ENCODE peak calls at places on chromosomes 7 and 10, in eight cellular contexts. One of them, this sample, is unnamed.

GRCh38 chr7:101814996-101815825 is 2.2 kb upstream of the CUX1 start:
- DNase-seq in activated T-cell treated with anti-CD3 and anti-CD28 coated beads for 1 hour: peak
- DNase-seq in heart left ventricle: peak
- DNase-seq in T-helper 1 cell: peak
- DNase-seq in memory B cell: peak
- DNase-seq in C1 segment of cervical spinal cord: peak
- DNase-seq in posterior cingulate gyrus: peak
- DNase-seq in A172: no peak
- DNase-seq in this sample: peak

GRCh38 chr10:11215468-11215867 is 197.8 kb downstream of the CELF2 start:
- DNase-seq in C1 segment of cervical spinal cord: no peak
- DNase-seq in heart left ventricle: no peak
- DNase-seq in activated T-cell treated with anti-CD3 and anti-CD28 coated beads for 1 hour: no peak
- DNase-seq in A172: no peak
- DNase-seq in posterior cingulate gyrus: no peak
- DNase-seq in T-helper 1 cell: no peak
- DNase-seq in memory B cell: no peak
- DNase-seq in this sample: no peak

GRCh38 chr10:103241262-103242011 is 4.2 kb upstream of the RPEL1 start:
- DNase-seq in posterior cingulate gyrus: peak
- DNase-seq in A172: peak
- DNase-seq in memory B cell: no peak
- DNase-seq in C1 segment of cervical spinal cord: peak
- DNase-seq in activated T-cell treated with anti-CD3 and anti-CD28 coated beads for 1 hour: no peak
- DNase-seq in heart left ventricle: no peak
- DNase-seq in T-helper 1 cell: no peak
- DNase-seq in this sample: peak

GRCh38 chr10:69757553-69758309 is 44.0 kb upstream of the COL13A1 start:
- DNase-seq in A172: peak
- DNase-seq in activated T-cell treated with anti-CD3 and anti-CD28 coated beads for 1 hour: no peak
- DNase-seq in posterior cingulate gyrus: peak
- DNase-seq in T-helper 1 cell: no peak
- DNase-seq in memory B cell: no peak
- DNase-seq in heart left ventricle: peak
- DNase-seq in C1 segment of cervical spinal cord: no peak
- DNase-seq in this sample: peak

GRCh38 chr7:73823873-73824597 is 6.8 kb upstream of the CLDN4 start:
- DNase-seq in activated T-cell treated with anti-CD3 and anti-CD28 coated beads for 1 hour: no peak
- DNase-seq in C1 segment of cervical spinal cord: no peak
- DNase-seq in heart left ventricle: no peak
- DNase-seq in A172: no peak
- DNase-seq in posterior cingulate gyrus: no peak
- DNase-seq in T-helper 1 cell: no peak
- DNase-seq in memory B cell: no peak
- DNase-seq in this sample: no peak

GRCh38 chr10:30637881-30638467 is 8.4 kb upstream of the LYZL2 start:
- DNase-seq in C1 segment of cervical spinal cord: no peak
- DNase-seq in T-helper 1 cell: no peak
- DNase-seq in memory B cell: no peak
- DNase-seq in posterior cingulate gyrus: no peak
- DNase-seq in A172: peak
- DNase-seq in heart left ventricle: no peak
- DNase-seq in activated T-cell treated with anti-CD3 and anti-CD28 coated beads for 1 hour: no peak
- DNase-seq in this sample: no peak

GRCh38 chr10:131841669-131842139 is 59.1 kb upstream of the PPP2R2D start:
- DNase-seq in T-helper 1 cell: no peak
- DNase-seq in memory B cell: no peak
- DNase-seq in heart left ventricle: no peak
- DNase-seq in activated T-cell treated with anti-CD3 and anti-CD28 coated beads for 1 hour: no peak
- DNase-seq in A172: no peak
- DNase-seq in posterior cingulate gyrus: peak
- DNase-seq in C1 segment of cervical spinal cord: no peak
- DNase-seq in this sample: no peak

GRCh38 chr7:21946228-21946709 is 570 bp upstream of the CDCA7L start:
- DNase-seq in T-helper 1 cell: no peak
- DNase-seq in heart left ventricle: no peak
- DNase-seq in memory B cell: no peak
- DNase-seq in activated T-cell treated with anti-CD3 and anti-CD28 coated beads for 1 hour: no peak
- DNase-seq in C1 segment of cervical spinal cord: no peak
- DNase-seq in A172: peak
- DNase-seq in posterior cingulate gyrus: no peak
- DNase-seq in this sample: no peak

GRCh38 chr7:30906520-30907240 is 5.0 kb upstream of the AQP1 start:
- DNase-seq in T-helper 1 cell: no peak
- DNase-seq in memory B cell: no peak
- DNase-seq in posterior cingulate gyrus: no peak
- DNase-seq in A172: peak
- DNase-seq in activated T-cell treated with anti-CD3 and anti-CD28 coated beads for 1 hour: no peak
- DNase-seq in C1 segment of cervical spinal cord: no peak
- DNase-seq in heart left ventricle: no peak
- DNase-seq in this sample: no peak

GRCh38 chr10:29642996-29643395 is 8.2 kb upstream of the SVIL start:
- DNase-seq in posterior cingulate gyrus: no peak
- DNase-seq in heart left ventricle: peak
- DNase-seq in C1 segment of cervical spinal cord: no peak
- DNase-seq in T-helper 1 cell: no peak
- DNase-seq in memory B cell: no peak
- DNase-seq in activated T-cell treated with anti-CD3 and anti-CD28 coated beads for 1 hour: no peak
- DNase-seq in A172: no peak
- DNase-seq in this sample: no peak

GRCh38 chr10:78802866-78803265 is 265.9 kb upstream of the ZMIZ1 start:
- DNase-seq in posterior cingulate gyrus: no peak
- DNase-seq in activated T-cell treated with anti-CD3 and anti-CD28 coated beads for 1 hour: no peak
- DNase-seq in T-helper 1 cell: no peak
- DNase-seq in C1 segment of cervical spinal cord: no peak
- DNase-seq in A172: no peak
- DNase-seq in memory B cell: no peak
- DNase-seq in heart left ventricle: peak
- DNase-seq in this sample: no peak

GRCh38 chr7:141700291-141700847 is 1.6 kb downstream of the DENND11 start:
- DNase-seq in A172: no peak
- DNase-seq in T-helper 1 cell: no peak
- DNase-seq in memory B cell: no peak
- DNase-seq in heart left ventricle: no peak
- DNase-seq in posterior cingulate gyrus: no peak
- DNase-seq in C1 segment of cervical spinal cord: no peak
- DNase-seq in activated T-cell treated with anti-CD3 and anti-CD28 coated beads for 1 hour: no peak
- DNase-seq in this sample: no peak

GRCh38 chr7:76262683-76263402 is 39.6 kb upstream of the HSPB1 start:
- DNase-seq in C1 segment of cervical spinal cord: peak
- DNase-seq in activated T-cell treated with anti-CD3 and anti-CD28 coated beads for 1 hour: no peak
- DNase-seq in posterior cingulate gyrus: peak
- DNase-seq in memory B cell: no peak
- DNase-seq in T-helper 1 cell: no peak
- DNase-seq in heart left ventricle: peak
- DNase-seq in A172: peak
- DNase-seq in this sample: peak

GRCh38 chr7:132652507-132652906 is 76.2 kb upstream of the PLXNA4 start:
- DNase-seq in T-helper 1 cell: no peak
- DNase-seq in posterior cingulate gyrus: no peak
- DNase-seq in C1 segment of cervical spinal cord: no peak
- DNase-seq in A172: no peak
- DNase-seq in heart left ventricle: no peak
- DNase-seq in activated T-cell treated with anti-CD3 and anti-CD28 coated beads for 1 hour: no peak
- DNase-seq in memory B cell: no peak
- DNase-seq in this sample: no peak

GRCh38 chr10:43885252-43885651 is 236.6 kb upstream of the ZNF32 start:
- DNase-seq in heart left ventricle: no peak
- DNase-seq in activated T-cell treated with anti-CD3 and anti-CD28 coated beads for 1 hour: no peak
- DNase-seq in A172: no peak
- DNase-seq in C1 segment of cervical spinal cord: no peak
- DNase-seq in T-helper 1 cell: no peak
- DNase-seq in memory B cell: no peak
- DNase-seq in posterior cingulate gyrus: no peak
- DNase-seq in this sample: no peak

GRCh38 chr7:68720722-68721121 is 877.6 kb upstream of the AUTS2 start:
- DNase-seq in C1 segment of cervical spinal cord: no peak
- DNase-seq in A172: peak
- DNase-seq in T-helper 1 cell: no peak
- DNase-seq in memory B cell: no peak
- DNase-seq in activated T-cell treated with anti-CD3 and anti-CD28 coated beads for 1 hour: no peak
- DNase-seq in heart left ventricle: no peak
- DNase-seq in posterior cingulate gyrus: no peak
- DNase-seq in this sample: no peak

GRCh38 chr7:51613911-51614344 is 297.3 kb upstream of the COBL start:
- DNase-seq in A172: no peak
- DNase-seq in C1 segment of cervical spinal cord: no peak
- DNase-seq in T-helper 1 cell: no peak
- DNase-seq in posterior cingulate gyrus: no peak
- DNase-seq in heart left ventricle: no peak
- DNase-seq in activated T-cell treated with anti-CD3 and anti-CD28 coated beads for 1 hour: no peak
- DNase-seq in memory B cell: no peak
- DNase-seq in this sample: no peak

GRCh38 chr7:2049111-2049781 is 183.5 kb downstream of the MAD1L1 start:
- DNase-seq in C1 segment of cervical spinal cord: no peak
- DNase-seq in posterior cingulate gyrus: no peak
- DNase-seq in activated T-cell treated with anti-CD3 and anti-CD28 coated beads for 1 hour: no peak
- DNase-seq in memory B cell: no peak
- DNase-seq in heart left ventricle: peak
- DNase-seq in A172: no peak
- DNase-seq in T-helper 1 cell: no peak
- DNase-seq in this sample: no peak

GRCh38 chr10:104937528-104937927 is 296.4 kb downstream of the SORCS3 start:
- DNase-seq in A172: peak
- DNase-seq in heart left ventricle: no peak
- DNase-seq in memory B cell: no peak
- DNase-seq in posterior cingulate gyrus: no peak
- DNase-seq in T-helper 1 cell: no peak
- DNase-seq in activated T-cell treated with anti-CD3 and anti-CD28 coated beads for 1 hour: no peak
- DNase-seq in C1 segment of cervical spinal cord: no peak
- DNase-seq in this sample: no peak

GRCh38 chr7:137469191-137469811 is 125.8 kb upstream of the PTN start:
- DNase-seq in memory B cell: no peak
- DNase-seq in activated T-cell treated with anti-CD3 and anti-CD28 coated beads for 1 hour: no peak
- DNase-seq in posterior cingulate gyrus: no peak
- DNase-seq in C1 segment of cervical spinal cord: no peak
- DNase-seq in heart left ventricle: no peak
- DNase-seq in T-helper 1 cell: no peak
- DNase-seq in A172: no peak
- DNase-seq in this sample: no peak

GRCh38 chr7:138869353-138869752 is 71.4 kb upstream of the ATP6V0A4 start:
- DNase-seq in heart left ventricle: no peak
- DNase-seq in activated T-cell treated with anti-CD3 and anti-CD28 coated beads for 1 hour: no peak
- DNase-seq in A172: no peak
- DNase-seq in memory B cell: no peak
- DNase-seq in posterior cingulate gyrus: no peak
- DNase-seq in T-helper 1 cell: no peak
- DNase-seq in C1 segment of cervical spinal cord: no peak
- DNase-seq in this sample: no peak

GRCh38 chr10:111650088-111650487 is 533.5 kb downstream of the GPAM start:
- DNase-seq in A172: no peak
- DNase-seq in C1 segment of cervical spinal cord: no peak
- DNase-seq in memory B cell: no peak
- DNase-seq in heart left ventricle: no peak
- DNase-seq in activated T-cell treated with anti-CD3 and anti-CD28 coated beads for 1 hour: no peak
- DNase-seq in T-helper 1 cell: no peak
- DNase-seq in posterior cingulate gyrus: no peak
- DNase-seq in this sample: no peak

GRCh38 chr10:27713906-27714305 is 31.7 kb downstream of the MKX start:
- DNase-seq in T-helper 1 cell: no peak
- DNase-seq in heart left ventricle: no peak
- DNase-seq in activated T-cell treated with anti-CD3 and anti-CD28 coated beads for 1 hour: no peak
- DNase-seq in memory B cell: no peak
- DNase-seq in C1 segment of cervical spinal cord: no peak
- DNase-seq in A172: no peak
- DNase-seq in posterior cingulate gyrus: no peak
- DNase-seq in this sample: no peak

GRCh38 chr10:4391683-4392082 is 434.3 kb upstream of the AKR1E2 start:
- DNase-seq in activated T-cell treated with anti-CD3 and anti-CD28 coated beads for 1 hour: no peak
- DNase-seq in memory B cell: no peak
- DNase-seq in A172: peak
- DNase-seq in posterior cingulate gyrus: no peak
- DNase-seq in C1 segment of cervical spinal cord: no peak
- DNase-seq in T-helper 1 cell: no peak
- DNase-seq in heart left ventricle: no peak
- DNase-seq in this sample: no peak

GRCh38 chr10:11242443-11243386 is 225.0 kb downstream of the CELF2 start:
- DNase-seq in posterior cingulate gyrus: no peak
- DNase-seq in A172: no peak
- DNase-seq in heart left ventricle: peak
- DNase-seq in activated T-cell treated with anti-CD3 and anti-CD28 coated beads for 1 hour: no peak
- DNase-seq in T-helper 1 cell: no peak
- DNase-seq in memory B cell: peak
- DNase-seq in C1 segment of cervical spinal cord: no peak
- DNase-seq in this sample: peak

GRCh38 chr10:125000366-125001312 is 58.7 kb downstream of the ZRANB1 start:
- DNase-seq in memory B cell: no peak
- DNase-seq in T-helper 1 cell: no peak
- DNase-seq in posterior cingulate gyrus: peak
- DNase-seq in C1 segment of cervical spinal cord: peak
- DNase-seq in activated T-cell treated with anti-CD3 and anti-CD28 coated beads for 1 hour: no peak
- DNase-seq in A172: no peak
- DNase-seq in heart left ventricle: no peak
- DNase-seq in this sample: no peak

GRCh38 chr7:134866581-134866980 is 87.1 kb downstream of the CALD1 start:
- DNase-seq in T-helper 1 cell: no peak
- DNase-seq in A172: no peak
- DNase-seq in memory B cell: no peak
- DNase-seq in heart left ventricle: no peak
- DNase-seq in posterior cingulate gyrus: no peak
- DNase-seq in C1 segment of cervical spinal cord: no peak
- DNase-seq in activated T-cell treated with anti-CD3 and anti-CD28 coated beads for 1 hour: no peak
- DNase-seq in this sample: no peak

GRCh38 chr7:57308631-57309408 is 141.2 kb upstream of the ZNF716 start:
- DNase-seq in memory B cell: no peak
- DNase-seq in posterior cingulate gyrus: peak
- DNase-seq in heart left ventricle: no peak
- DNase-seq in T-helper 1 cell: no peak
- DNase-seq in C1 segment of cervical spinal cord: no peak
- DNase-seq in A172: no peak
- DNase-seq in activated T-cell treated with anti-CD3 and anti-CD28 coated beads for 1 hour: no peak
- DNase-seq in this sample: no peak

GRCh38 chr10:72080042-72081035 is 8.0 kb downstream of the SPOCK2 start:
- DNase-seq in activated T-cell treated with anti-CD3 and anti-CD28 coated beads for 1 hour: no peak
- DNase-seq in C1 segment of cervical spinal cord: no peak
- DNase-seq in T-helper 1 cell: no peak
- DNase-seq in memory B cell: no peak
- DNase-seq in posterior cingulate gyrus: no peak
- DNase-seq in heart left ventricle: no peak
- DNase-seq in A172: no peak
- DNase-seq in this sample: no peak

GRCh38 chr7:23431596-23432284 is 38.6 kb downstream of the IGF2BP3 start:
- DNase-seq in C1 segment of cervical spinal cord: no peak
- DNase-seq in activated T-cell treated with anti-CD3 and anti-CD28 coated beads for 1 hour: no peak
- DNase-seq in posterior cingulate gyrus: no peak
- DNase-seq in T-helper 1 cell: no peak
- DNase-seq in A172: no peak
- DNase-seq in heart left ventricle: no peak
- DNase-seq in memory B cell: no peak
- DNase-seq in this sample: no peak

GRCh38 chr7:127245582-127245981 is 7.2 kb downstream of the GRM8 start:
- DNase-seq in memory B cell: no peak
- DNase-seq in T-helper 1 cell: no peak
- DNase-seq in A172: no peak
- DNase-seq in posterior cingulate gyrus: no peak
- DNase-seq in heart left ventricle: no peak
- DNase-seq in activated T-cell treated with anti-CD3 and anti-CD28 coated beads for 1 hour: no peak
- DNase-seq in C1 segment of cervical spinal cord: no peak
- DNase-seq in this sample: no peak

GRCh38 chr10:115093286-115093775 is at the start of gene ATRNL1:
- DNase-seq in memory B cell: no peak
- DNase-seq in activated T-cell treated with anti-CD3 and anti-CD28 coated beads for 1 hour: no peak
- DNase-seq in heart left ventricle: peak
- DNase-seq in posterior cingulate gyrus: peak
- DNase-seq in T-helper 1 cell: no peak
- DNase-seq in A172: peak
- DNase-seq in C1 segment of cervical spinal cord: no peak
- DNase-seq in this sample: no peak

GRCh38 chr10:133457100-133457841 is 3.5 kb downstream of the SCART1 start:
- DNase-seq in A172: no peak
- DNase-seq in activated T-cell treated with anti-CD3 and anti-CD28 coated beads for 1 hour: no peak
- DNase-seq in heart left ventricle: no peak
- DNase-seq in T-helper 1 cell: no peak
- DNase-seq in posterior cingulate gyrus: no peak
- DNase-seq in C1 segment of cervical spinal cord: no peak
- DNase-seq in memory B cell: no peak
- DNase-seq in this sample: no peak

GRCh38 chr7:37352974-37353948 is 95.4 kb downstream of the ELMO1 start:
- DNase-seq in C1 segment of cervical spinal cord: no peak
- DNase-seq in heart left ventricle: peak
- DNase-seq in memory B cell: peak
- DNase-seq in activated T-cell treated with anti-CD3 and anti-CD28 coated beads for 1 hour: peak
- DNase-seq in posterior cingulate gyrus: no peak
- DNase-seq in A172: peak
- DNase-seq in T-helper 1 cell: peak
- DNase-seq in this sample: peak